ENCODE peak calls at places on chromosomes 1 and 21, in five cellular contexts. One of them, this sample, is unnamed.
A peak's percentile ranks its signal among the peaks of the same experiment; 100 is the strongest.

GRCh38 chr1:205545991-205546390 is 41.5 kb downstream of the CDK18 start:
- DNase-seq in MM.1S: no peak
- DNase-seq in left ventricle myocardium inferior: no peak
- DNase-seq in CD8-positive, alpha-beta memory T cell: no peak
- DNase-seq in aorta: no peak
- DNase-seq in this sample: no peak

GRCh38 chr1:80922906-80923305 is 877.8 kb upstream of the ADGRL2 start:
- DNase-seq in MM.1S: no peak
- DNase-seq in left ventricle myocardium inferior: no peak
- DNase-seq in CD8-positive, alpha-beta memory T cell: no peak
- DNase-seq in aorta: no peak
- DNase-seq in this sample: no peak

GRCh38 chr1:182114627-182115023 is 53.1 kb upstream of the ZNF648 start:
- DNase-seq in MM.1S: no peak
- DNase-seq in left ventricle myocardium inferior: no peak
- DNase-seq in CD8-positive, alpha-beta memory T cell: no peak
- DNase-seq in aorta: no peak
- DNase-seq in this sample: no peak

GRCh38 chr1:102851616-102852015 is 256.7 kb downstream of the COL11A1 start:
- DNase-seq in MM.1S: no peak
- DNase-seq in left ventricle myocardium inferior: no peak
- DNase-seq in CD8-positive, alpha-beta memory T cell: no peak
- DNase-seq in aorta: no peak
- DNase-seq in this sample: no peak

GRCh38 chr1:40848530-40849189 is 13.5 kb downstream of the CITED4 start:
- DNase-seq in MM.1S: peak; percentile 36
- DNase-seq in left ventricle myocardium inferior: peak; percentile 61
- DNase-seq in CD8-positive, alpha-beta memory T cell: no peak
- DNase-seq in aorta: no peak
- DNase-seq in this sample: peak; percentile 79

GRCh38 chr1:207031632-207032258 is 811 bp downstream of the C1orf116 start:
- DNase-seq in MM.1S: no peak
- DNase-seq in left ventricle myocardium inferior: no peak
- DNase-seq in CD8-positive, alpha-beta memory T cell: no peak
- DNase-seq in aorta: no peak
- DNase-seq in this sample: peak; percentile 91

GRCh38 chr1:197808843-197809242 is 33.6 kb upstream of the DENND1B start:
- DNase-seq in MM.1S: peak; percentile 87
- DNase-seq in left ventricle myocardium inferior: no peak
- DNase-seq in CD8-positive, alpha-beta memory T cell: no peak
- DNase-seq in aorta: no peak
- DNase-seq in this sample: no peak

GRCh38 chr21:16594191-16594590 is 864.4 kb downstream of the USP25 start:
- DNase-seq in MM.1S: no peak
- DNase-seq in left ventricle myocardium inferior: no peak
- DNase-seq in CD8-positive, alpha-beta memory T cell: no peak
- DNase-seq in aorta: no peak
- DNase-seq in this sample: no peak

GRCh38 chr1:42822833-42823392 is 5.7 kb upstream of the SVBP start:
- DNase-seq in MM.1S: no peak
- DNase-seq in left ventricle myocardium inferior: no peak
- DNase-seq in CD8-positive, alpha-beta memory T cell: no peak
- DNase-seq in aorta: no peak
- DNase-seq in this sample: no peak

GRCh38 chr1:205360166-205360565 is 3.4 kb upstream of the KLHDC8A start:
- DNase-seq in MM.1S: no peak
- DNase-seq in left ventricle myocardium inferior: no peak
- DNase-seq in CD8-positive, alpha-beta memory T cell: no peak
- DNase-seq in aorta: no peak
- DNase-seq in this sample: no peak

GRCh38 chr1:198040880-198041279 is 115.9 kb upstream of the NEK7 start:
- DNase-seq in MM.1S: no peak
- DNase-seq in left ventricle myocardium inferior: no peak
- DNase-seq in CD8-positive, alpha-beta memory T cell: no peak
- DNase-seq in aorta: no peak
- DNase-seq in this sample: no peak

GRCh38 chr1:179591253-179591591 is 410 bp upstream of the TDRD5 start:
- DNase-seq in MM.1S: no peak
- DNase-seq in left ventricle myocardium inferior: no peak
- DNase-seq in CD8-positive, alpha-beta memory T cell: no peak
- DNase-seq in aorta: no peak
- DNase-seq in this sample: no peak

GRCh38 chr1:34929497-34929852 is at the start of gene DLGAP3:
- DNase-seq in MM.1S: no peak
- DNase-seq in left ventricle myocardium inferior: no peak
- DNase-seq in CD8-positive, alpha-beta memory T cell: no peak
- DNase-seq in aorta: no peak
- DNase-seq in this sample: no peak

GRCh38 chr1:162397943-162398560 is 13.9 kb downstream of the SH2D1B start:
- DNase-seq in MM.1S: no peak
- DNase-seq in left ventricle myocardium inferior: no peak
- DNase-seq in CD8-positive, alpha-beta memory T cell: no peak
- DNase-seq in aorta: no peak
- DNase-seq in this sample: no peak

GRCh38 chr1:204929487-204930185 is 59.0 kb downstream of the NFASC start:
- DNase-seq in MM.1S: no peak
- DNase-seq in left ventricle myocardium inferior: no peak
- DNase-seq in CD8-positive, alpha-beta memory T cell: no peak
- DNase-seq in aorta: peak; percentile 11
- DNase-seq in this sample: no peak

GRCh38 chr1:56655991-56656613 is 11.0 kb downstream of the PRKAA2 start:
- DNase-seq in MM.1S: no peak
- DNase-seq in left ventricle myocardium inferior: no peak
- DNase-seq in CD8-positive, alpha-beta memory T cell: no peak
- DNase-seq in aorta: no peak
- DNase-seq in this sample: no peak

GRCh38 chr1:65538013-65538578 is 117.6 kb downstream of the LEPR start:
- DNase-seq in MM.1S: no peak
- DNase-seq in left ventricle myocardium inferior: no peak
- DNase-seq in CD8-positive, alpha-beta memory T cell: no peak
- DNase-seq in aorta: no peak
- DNase-seq in this sample: no peak

GRCh38 chr1:245045087-245045881 is 109.5 kb upstream of the KIF26B start:
- DNase-seq in MM.1S: no peak
- DNase-seq in left ventricle myocardium inferior: no peak
- DNase-seq in CD8-positive, alpha-beta memory T cell: no peak
- DNase-seq in aorta: no peak
- DNase-seq in this sample: peak; percentile 91

GRCh38 chr1:103371234-103371633 is 154.3 kb upstream of the RNPC3 start:
- DNase-seq in MM.1S: no peak
- DNase-seq in left ventricle myocardium inferior: no peak
- DNase-seq in CD8-positive, alpha-beta memory T cell: no peak
- DNase-seq in aorta: no peak
- DNase-seq in this sample: no peak

GRCh38 chr21:45768741-45769049 is 125.2 kb downstream of the PCBP3 start:
- DNase-seq in MM.1S: no peak
- DNase-seq in left ventricle myocardium inferior: no peak
- DNase-seq in CD8-positive, alpha-beta memory T cell: peak; percentile 8
- DNase-seq in aorta: peak; percentile 51
- DNase-seq in this sample: no peak

GRCh38 chr1:23370270-23370743 is 671 bp upstream of the ZNF436 start:
- DNase-seq in MM.1S: no peak
- DNase-seq in left ventricle myocardium inferior: no peak
- DNase-seq in CD8-positive, alpha-beta memory T cell: no peak
- DNase-seq in aorta: no peak
- DNase-seq in this sample: no peak
- H3K4me3 ChIP-seq in MM.1S: no peak overlapping the region
- H3K4me3 ChIP-seq in left ventricle myocardium inferior: peak overlapping the region; percentile 88
- H3K4me3 ChIP-seq in CD8-positive, alpha-beta memory T cell: no peak overlapping the region
- H3K4me3 ChIP-seq in aorta: no peak overlapping the region
- H3K4me3 ChIP-seq in this sample: no peak overlapping the region

GRCh38 chr1:2509589-2509988 is 16.8 kb downstream of the PANK4 start:
- DNase-seq in MM.1S: no peak
- DNase-seq in left ventricle myocardium inferior: no peak
- DNase-seq in CD8-positive, alpha-beta memory T cell: no peak
- DNase-seq in aorta: no peak
- DNase-seq in this sample: no peak
- H3K36me3 ChIP-seq in MM.1S: peaks cover 3% of the 10 kb centered on the region
- H3K36me3 ChIP-seq in left ventricle myocardium inferior: peaks cover 68% of the 10 kb centered on the region
- H3K36me3 ChIP-seq in CD8-positive, alpha-beta memory T cell: peaks cover 31% of the 10 kb centered on the region
- H3K36me3 ChIP-seq in aorta: no peaks in the 10 kb centered on the region
- H3K36me3 ChIP-seq in this sample: peaks cover 9% of the 10 kb centered on the region

GRCh38 chr21:30615199-30615598 is 1.0 kb upstream of the KRTAP20-1 start:
- DNase-seq in MM.1S: no peak
- DNase-seq in left ventricle myocardium inferior: no peak
- DNase-seq in CD8-positive, alpha-beta memory T cell: no peak
- DNase-seq in aorta: no peak
- DNase-seq in this sample: no peak

GRCh38 chr21:30612132-30612531 is 1.6 kb downstream of the KRTAP6-1 start:
- DNase-seq in MM.1S: peak; percentile 53
- DNase-seq in left ventricle myocardium inferior: no peak
- DNase-seq in CD8-positive, alpha-beta memory T cell: no peak
- DNase-seq in aorta: no peak
- DNase-seq in this sample: no peak

GRCh38 chr21:30613836-30614235 is at the start of gene KRTAP6-1:
- DNase-seq in MM.1S: no peak
- DNase-seq in left ventricle myocardium inferior: no peak
- DNase-seq in CD8-positive, alpha-beta memory T cell: no peak
- DNase-seq in aorta: no peak
- DNase-seq in this sample: no peak

GRCh38 chr21:30620080-30620479 is 347 bp upstream of the KRTAP20-4 start:
- DNase-seq in MM.1S: no peak
- DNase-seq in left ventricle myocardium inferior: no peak
- DNase-seq in CD8-positive, alpha-beta memory T cell: no peak
- DNase-seq in aorta: no peak
- DNase-seq in this sample: no peak

GRCh38 chr21:30616125-30616524 is at the start of gene KRTAP20-1:
- DNase-seq in MM.1S: no peak
- DNase-seq in left ventricle myocardium inferior: no peak
- DNase-seq in CD8-positive, alpha-beta memory T cell: no peak
- DNase-seq in aorta: no peak
- DNase-seq in this sample: no peak
- H3K4me3 ChIP-seq in MM.1S: no peak within 1 kb of the TSS
- H3K4me3 ChIP-seq in left ventricle myocardium inferior: no peak within 1 kb of the TSS
- H3K4me3 ChIP-seq in CD8-positive, alpha-beta memory T cell: no peak within 1 kb of the TSS
- H3K4me3 ChIP-seq in aorta: no peak within 1 kb of the TSS
- H3K4me3 ChIP-seq in this sample: no peak within 1 kb of the TSS

GRCh38 chr1:44778705-44779576 is 3.6 kb downstream of the RPS8 start:
- DNase-seq in MM.1S: no peak
- DNase-seq in left ventricle myocardium inferior: no peak
- DNase-seq in CD8-positive, alpha-beta memory T cell: no peak
- DNase-seq in aorta: peak; percentile 27
- DNase-seq in this sample: no peak

GRCh38 chr1:44777547-44777946 is 2.2 kb downstream of the RPS8 start:
- DNase-seq in MM.1S: no peak
- DNase-seq in left ventricle myocardium inferior: no peak
- DNase-seq in CD8-positive, alpha-beta memory T cell: no peak
- DNase-seq in aorta: peak; percentile 58
- DNase-seq in this sample: no peak

GRCh38 chr1:44783697-44784093 is 4.3 kb downstream of the BEST4 start:
- DNase-seq in MM.1S: no peak
- DNase-seq in left ventricle myocardium inferior: no peak
- DNase-seq in CD8-positive, alpha-beta memory T cell: no peak
- DNase-seq in aorta: no peak
- DNase-seq in this sample: no peak

GRCh38 chr1:44777969-44778635 is 2.8 kb downstream of the RPS8 start:
- DNase-seq in MM.1S: no peak
- DNase-seq in left ventricle myocardium inferior: no peak
- DNase-seq in CD8-positive, alpha-beta memory T cell: no peak
- DNase-seq in aorta: peak; percentile 57
- DNase-seq in this sample: no peak

GRCh38 chr1:44780583-44781121 is 5.3 kb downstream of the RPS8 start:
- DNase-seq in MM.1S: no peak
- DNase-seq in left ventricle myocardium inferior: no peak
- DNase-seq in CD8-positive, alpha-beta memory T cell: no peak
- DNase-seq in aorta: peak; percentile 43
- DNase-seq in this sample: no peak
- H3K36me3 ChIP-seq in MM.1S: peaks cover 18% of the 10 kb centered on the region
- H3K36me3 ChIP-seq in left ventricle myocardium inferior: peaks cover 52% of the 10 kb centered on the region
- H3K36me3 ChIP-seq in CD8-positive, alpha-beta memory T cell: peaks cover 26% of the 10 kb centered on the region
- H3K36me3 ChIP-seq in aorta: no peaks in the 10 kb centered on the region
- H3K36me3 ChIP-seq in this sample: peaks cover 27% of the 10 kb centered on the region

DNA sequence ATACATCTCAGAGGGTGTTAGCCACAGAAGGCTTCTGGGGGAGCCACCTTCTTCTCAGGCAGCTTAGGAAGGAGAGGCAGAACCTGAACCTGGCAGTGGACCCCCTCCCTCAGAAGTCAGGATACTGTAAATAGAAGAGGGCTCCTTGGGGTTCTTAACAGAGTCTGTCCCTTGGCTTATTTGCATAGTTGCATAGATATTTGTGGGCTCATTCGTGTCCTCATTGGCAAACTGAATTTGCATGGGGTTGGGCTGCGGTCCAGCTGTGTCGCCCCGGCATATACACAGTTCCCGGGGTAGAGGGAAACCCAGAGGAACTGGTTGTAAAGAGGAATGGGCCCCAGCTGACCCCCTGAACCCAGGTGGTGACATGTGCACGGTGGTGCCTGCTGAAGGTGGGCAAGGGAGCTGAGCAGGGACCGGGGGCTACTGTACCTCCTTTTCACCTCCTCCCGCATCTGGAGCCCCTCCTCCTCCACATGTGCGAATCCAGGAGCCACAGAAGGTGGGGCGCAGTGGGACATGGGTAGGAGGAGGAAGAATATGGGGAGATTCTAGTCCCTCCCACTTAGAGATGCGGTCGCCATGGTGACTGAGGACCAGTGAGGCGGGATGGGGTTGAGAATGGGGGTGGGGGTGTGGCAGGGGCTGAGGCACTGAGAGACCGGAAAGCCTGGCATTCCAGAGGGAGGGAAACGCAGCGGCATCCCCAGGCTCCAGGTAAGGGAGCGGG is 3.8 kb upstream of the SEMA4A start:
- DNase-seq in MM.1S: peak; percentile 93
- DNase-seq in left ventricle myocardium inferior: no peak
- DNase-seq in CD8-positive, alpha-beta memory T cell: no peak
- DNase-seq in aorta: peak; percentile 84
- DNase-seq in this sample: no peak
- H3K4me3 ChIP-seq in MM.1S: peak overlapping the region; percentile 56
- H3K4me3 ChIP-seq in left ventricle myocardium inferior: no peak overlapping the region
- H3K4me3 ChIP-seq in CD8-positive, alpha-beta memory T cell: no peak overlapping the region
- H3K4me3 ChIP-seq in aorta: no peak overlapping the region
- H3K4me3 ChIP-seq in this sample: no peak overlapping the region

GRCh38 chr21:25895565-25896205 is 160.9 kb downstream of the GABPA start:
- DNase-seq in MM.1S: peak; percentile 55
- DNase-seq in left ventricle myocardium inferior: no peak
- DNase-seq in CD8-positive, alpha-beta memory T cell: peak; percentile 21
- DNase-seq in aorta: peak; percentile 47
- DNase-seq in this sample: no peak
- H3K36me3 ChIP-seq in MM.1S: no peaks in the 10 kb centered on the region
- H3K36me3 ChIP-seq in left ventricle myocardium inferior: peaks cover 34% of the 10 kb centered on the region
- H3K36me3 ChIP-seq in CD8-positive, alpha-beta memory T cell: no peaks in the 10 kb centered on the region
- H3K36me3 ChIP-seq in aorta: no peaks in the 10 kb centered on the region
- H3K36me3 ChIP-seq in this sample: peaks cover 2% of the 10 kb centered on the region

DNA sequence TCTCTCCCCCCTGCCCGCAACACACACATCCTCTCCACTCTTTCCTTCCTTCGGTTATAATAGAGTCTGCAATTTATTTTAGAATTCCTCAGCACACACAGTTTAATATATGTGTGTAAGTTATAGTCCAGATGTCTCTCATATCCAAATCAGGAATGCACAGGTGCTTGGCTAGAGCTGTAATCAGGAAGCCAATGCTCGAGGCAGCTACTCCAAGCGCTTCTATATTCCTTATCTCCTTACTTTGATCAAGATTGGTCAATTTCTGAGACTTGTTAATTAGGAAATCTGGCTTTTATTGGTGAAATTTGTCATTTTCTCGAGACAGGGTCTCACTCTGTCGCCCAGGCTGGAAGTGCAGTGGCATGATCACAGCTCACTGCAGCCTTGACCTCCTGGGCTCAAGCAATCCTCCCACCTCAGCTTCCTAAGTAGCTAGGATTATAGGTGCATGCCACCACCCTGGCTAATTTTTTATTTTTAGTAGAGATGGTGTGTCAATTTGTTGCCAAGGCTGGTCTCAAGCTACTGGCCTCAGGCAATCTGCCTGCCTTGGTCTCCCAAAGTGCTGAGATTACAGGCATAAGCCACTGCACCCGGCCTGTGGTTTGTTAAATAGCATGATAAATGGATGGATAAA is 27.7 kb downstream of the RPL5 start:
- DNase-seq in MM.1S: no peak
- DNase-seq in left ventricle myocardium inferior: no peak
- DNase-seq in CD8-positive, alpha-beta memory T cell: no peak
- DNase-seq in aorta: no peak
- DNase-seq in this sample: no peak
- H3K4me3 ChIP-seq in MM.1S: peak overlapping the region; percentile 42
- H3K4me3 ChIP-seq in left ventricle myocardium inferior: peak overlapping the region; percentile 55
- H3K4me3 ChIP-seq in CD8-positive, alpha-beta memory T cell: peak overlapping the region; percentile 6
- H3K4me3 ChIP-seq in aorta: no peak overlapping the region
- H3K4me3 ChIP-seq in this sample: no peak overlapping the region